ENCODE peak calls at places on chromosomes 4 and X, in five cellular contexts. D is type B pancreatic cell, Z is WTC11, Q is upper lobe of right lung, U is GM06990. Y is an unnamed sample.

GRCh38 chr4:153238146-153238919 is 34.1 kb downstream of the TRIM2 start:
- DNase-seq in U (no peak), Z (no peak), D (no peak), Q (no peak), Y (no peak)

GRCh38 chr4:88696620-88697019 is 1.0 kb downstream of the NAP1L5 start:
- DNase-seq in D (no peak), Z (no peak), U (no peak), Q (no peak), Y (no peak)

GRCh38 chr4:145679520-145679919 is 426 bp upstream of the C4orf51 start:
- DNase-seq in U (no peak), Q (no peak), Z (no peak), D (no peak), Y (no peak)

GRCh38 chrX:47278684-47279083 is 45.9 kb downstream of the USP11 start:
- DNase-seq in D (no peak), Z (no peak), U (no peak), Q (no peak), Y (no peak)

GRCh38 chr4:172830295-172830764 is 338.3 kb upstream of the GALNT7 start:
- DNase-seq in Q (no peak), D (no peak), Z (no peak), U (no peak), Y (no peak)

GRCh38 chr4:106325800-106326199 is 9.4 kb downstream of the AIMP1 start:
- DNase-seq in Z (no peak), D (no peak), U (no peak), Q (no peak), Y (no peak)

GRCh38 chr4:2352171-2352570 is 66.3 kb downstream of the ZFYVE28 start:
- DNase-seq in U (no peak), Z (no peak), D (peak; percentile 52), Q (peak; percentile 42), Y (no peak)

GRCh38 chrX:104864296-104864695 is 298.3 kb downstream of the IL1RAPL2 start:
- DNase-seq in D (no peak), Z (no peak), Q (no peak), U (no peak), Y (no peak)

GRCh38 chr4:6562931-6563901 is 11.8 kb upstream of the MAN2B2 start:
- DNase-seq in Q (no peak), U (no peak), Z (peak; percentile 42), D (no peak), Y (no peak)

GRCh38 chr4:2830632-2831610 is 12.7 kb upstream of the ADD1 start:
- DNase-seq in Q (no peak), D (peak; percentile 59), U (no peak), Z (no peak), Y (no peak)

GRCh38 chr4:156764145-156764544 is 207.5 kb downstream of the PDGFC start:
- DNase-seq in Q (no peak), D (no peak), Z (no peak), U (no peak), Y (no peak)

GRCh38 chrX:10310502-10310901 is 153.7 kb downstream of the CLCN4 start:
- DNase-seq in D (no peak), Z (no peak), Q (no peak), U (no peak), Y (no peak)

GRCh38 chr4:153757407-153757806 is 2.4 kb downstream of the RNF175 start:
- DNase-seq in Q (no peak), D (no peak), U (no peak), Z (no peak), Y (no peak)

GRCh38 chrX:111568356-111568755 is 56.9 kb downstream of the SERTM2 start:
- DNase-seq in Z (peak; percentile 18), Q (no peak), U (no peak), D (no peak), Y (no peak)

GRCh38 chr4:84855774-84856173 is 110.7 kb downstream of the WDFY3 start:
- DNase-seq in D (no peak), U (no peak), Z (no peak), Q (no peak), Y (no peak)

GRCh38 chr4:151472711-151473110 is 63.7 kb downstream of the FHIP1A start:
- DNase-seq in D (no peak), U (no peak), Z (no peak), Q (no peak), Y (no peak)

GRCh38 chrX:75045369-75045768 is 110.7 kb downstream of the ABCB7 start:
- DNase-seq in Q (no peak), Z (no peak), D (no peak), U (no peak), Y (no peak)

GRCh38 chr4:165053645-165054044 is at the start of gene TRIM75:
- DNase-seq in U (no peak), D (no peak), Q (no peak), Z (no peak), Y (no peak)

GRCh38 chr4:79906306-79906705 is 166.7 kb downstream of the ANTXR2 start:
- DNase-seq in Z (no peak), Q (no peak), U (no peak), D (no peak), Y (no peak)

GRCh38 chr4:109730294-109731051 is 603 bp upstream of the PLA2G12A start:
- DNase-seq in Z (peak; percentile 61), D (peak; percentile 72), U (peak; percentile 70), Q (peak; percentile 77), Y (no peak)

GRCh38 chr4:8761824-8762205 is 109.8 kb downstream of the HMX1 start:
- DNase-seq in Z (peak; percentile 9), U (no peak), D (no peak), Q (peak; percentile 48), Y (no peak)

GRCh38 chrX:13254076-13254785 is 65.6 kb downstream of the ATXN3L start:
- DNase-seq in Q (peak; percentile 66), D (no peak), Z (no peak), U (peak; percentile 58), Y (peak; percentile 37)

DNA sequence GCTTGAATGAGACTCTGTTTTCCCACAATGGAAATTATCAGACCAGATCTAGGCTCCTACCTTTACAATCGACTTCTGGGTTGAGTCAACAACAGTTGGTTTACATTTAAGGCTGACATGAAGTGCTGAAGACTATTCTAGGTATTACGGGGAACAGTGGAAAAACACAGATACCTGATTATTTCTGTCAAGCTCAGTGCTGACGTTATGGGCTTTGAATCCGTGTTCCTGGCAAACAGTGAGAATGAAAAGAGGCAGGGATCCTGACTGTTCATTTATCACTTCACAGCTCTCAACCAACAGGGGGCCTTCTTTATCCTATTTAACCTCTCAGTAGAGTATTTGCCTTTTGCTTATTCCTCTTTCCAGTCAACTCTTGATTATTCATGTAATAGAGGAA is 43.1 kb downstream of the TMEM164 start:
- DNase-seq in Q (no peak), U (no peak), Z (no peak), D (no peak), Y (no peak)
- TF ChIP-seq CTCF in Q (no peak), U (peak; percentile 24), Z (no peak), D (no peak), Y (peak; percentile 1)

DNA sequence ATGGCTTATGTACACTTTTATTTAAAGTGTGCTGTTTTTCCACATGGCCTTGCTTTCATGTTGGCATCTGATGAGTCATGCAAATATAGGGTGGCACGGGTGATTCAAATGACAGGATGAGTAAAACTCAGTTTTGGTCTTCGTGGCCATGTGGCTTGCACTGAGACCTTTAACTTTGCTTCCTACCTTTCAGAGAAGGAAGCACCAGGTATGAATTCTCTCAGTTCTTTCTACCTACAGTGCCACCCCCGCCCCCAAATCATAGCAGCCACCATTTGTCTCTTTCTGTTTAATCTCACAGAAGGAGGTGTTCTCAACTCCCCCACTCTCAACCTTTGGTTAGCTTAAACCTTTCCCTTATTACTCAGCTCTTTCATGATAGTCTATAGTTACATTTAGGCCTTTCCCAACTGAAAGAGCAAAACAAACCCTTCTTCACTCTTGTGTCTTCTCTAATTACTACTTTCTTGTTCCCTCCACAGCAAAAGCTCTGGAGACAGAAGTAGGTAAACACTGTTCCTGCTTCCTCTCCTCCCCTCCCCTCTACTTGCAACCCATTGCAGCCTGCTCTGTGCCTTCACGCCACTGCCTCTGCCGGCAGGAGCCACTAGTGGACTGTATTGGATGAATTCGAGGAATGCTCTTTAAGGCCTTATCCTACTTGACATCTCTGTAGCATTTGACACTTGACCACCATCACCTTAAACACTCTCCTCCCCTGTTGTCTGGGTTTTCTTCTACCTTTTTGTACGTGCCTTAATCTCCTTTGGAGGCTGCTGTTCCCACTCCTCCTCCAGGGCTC is 123.7 kb downstream of the AFF1 start:
- DNase-seq in Q (peak; percentile 71), Z (no peak), D (no peak), U (no peak), Y (no peak)
- TF ChIP-seq CTCF in Q (peak; percentile 33), Z (no peak), D (peak; percentile 37), U (no peak), Y (no peak)

DNA sequence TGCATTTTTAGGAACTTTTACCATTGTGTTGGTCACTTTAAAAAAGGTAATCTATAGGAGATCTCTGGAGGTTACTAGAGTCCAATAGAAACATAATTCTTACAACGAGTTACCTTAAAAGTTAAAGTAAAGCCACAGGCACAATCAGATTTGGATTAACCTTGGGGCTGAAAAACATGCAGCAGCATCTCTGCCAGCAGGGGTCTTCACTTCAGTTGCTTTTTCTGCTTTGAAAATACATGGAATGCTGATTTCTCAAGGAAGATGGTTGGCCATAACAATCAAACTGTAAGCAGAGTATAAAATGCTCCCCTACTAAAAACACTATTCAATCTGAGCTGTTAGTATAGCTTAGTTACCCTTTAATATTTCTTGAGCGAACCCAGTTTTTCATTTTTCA is 1072.3 kb upstream of the PCDH10 start:
- DNase-seq in Z (no peak), Q (no peak), D (no peak), U (no peak), Y (no peak)
- TF ChIP-seq CTCF in Z (no peak), Q (no peak), D (peak; percentile 47), U (no peak), Y (no peak)

GRCh38 chr4:184816962-184817361 is 8.8 kb downstream of the ACSL1 start:
- DNase-seq in Z (no peak), Q (no peak), D (no peak), U (no peak), Y (no peak)

GRCh38 chr4:184812651-184813181 is 13.1 kb downstream of the ACSL1 start:
- DNase-seq in Z (no peak), D (no peak), Q (no peak), U (no peak), Y (no peak)

GRCh38 chr4:184817494-184818215 is 8.1 kb downstream of the ACSL1 start:
- DNase-seq in Z (no peak), U (peak; percentile 45), D (no peak), Q (no peak), Y (no peak)

GRCh38 chr4:184814686-184815045 is 11.1 kb downstream of the ACSL1 start:
- DNase-seq in Z (no peak), U (no peak), Q (no peak), D (no peak), Y (no peak)

GRCh38 chr4:184815046-184815877 is 10.5 kb downstream of the ACSL1 start:
- DNase-seq in D (no peak), U (peak; percentile 86), Q (peak; percentile 88), Z (no peak), Y (peak; percentile 78)
- TF ChIP-seq CTCF in D (no peak), U (no peak), Q (no peak), Z (no peak), Y (no peak)

GRCh38 chr4:82382756-82383155 is 9.0 kb upstream of the HNRNPD start:
- DNase-seq in U (no peak), Z (no peak), Q (no peak), D (no peak), Y (no peak)

GRCh38 chr4:82388405-82388804 is 14.6 kb upstream of the HNRNPD start:
- DNase-seq in D (no peak), Q (no peak), U (no peak), Z (no peak), Y (no peak)
- TF ChIP-seq CTCF in D (no peak), Q (no peak), U (no peak), Z (no peak), Y (no peak)

GRCh38 chr4:139656614-139657486 is 8.8 kb upstream of the MGST2 start:
- DNase-seq in Z (peak; percentile 57), U (no peak), Q (peak; percentile 68), D (no peak), Y (peak; percentile 15)
- TF ChIP-seq CTCF in Z (peak; percentile 59), U (peak; percentile 78), Q (peak; percentile 81), D (peak; percentile 87), Y (peak; percentile 82)

Y was measured in GM12864.